ENCODE peak calls at places on chromosomes 12 and 14, in seven cellular contexts. I, A, R, T, K, W and N are unnamed samples.

GRCh38 chr14:50038398-50039119 is 77.8 kb downstream of the VCPKMT start:
- DNase-seq in R (peak; percentile 55), I (no peak), A (no peak), K (peak; percentile 87), T (no peak), W (peak; percentile 73), N (peak; percentile 98)

GRCh38 chr12:58888131-58888783 is 32.0 kb downstream of the LRIG3 start:
- DNase-seq in I (no peak), R (no peak), A (no peak), T (no peak), K (no peak), W (no peak), N (peak; percentile 63)

GRCh38 chr12:124543052-124543590 is 24.3 kb downstream of the NCOR2 start:
- DNase-seq in K (peak; percentile 81), A (no peak), T (no peak), I (no peak), R (peak; percentile 76), W (peak; percentile 42), N (no peak)

GRCh38 chr14:54603362-54603761 is 36.4 kb downstream of the SAMD4A start:
- DNase-seq in K (peak; percentile 91), A (no peak), R (no peak), W (no peak), I (no peak), T (no peak), N (peak; percentile 82)

GRCh38 chr12:121038861-121039654 is at the start of gene OASL:
- DNase-seq in K (no peak), W (peak; percentile 19), R (no peak), I (no peak), T (no peak), A (no peak), N (no peak)

GRCh38 chr12:113862570-113863454 is 103.3 kb downstream of the RBM19 start:
- DNase-seq in T (no peak), W (no peak), A (no peak), K (peak; percentile 96), I (peak; percentile 52), R (peak; percentile 88), N (peak; percentile 94)

GRCh38 chr14:36438883-36439282 is 81.1 kb downstream of the NKX2-1 start:
- DNase-seq in A (no peak), R (no peak), T (no peak), W (no peak), K (no peak), I (no peak), N (no peak)

GRCh38 chr14:99899578-99900178 is 106.5 kb downstream of the EML1 start:
- DNase-seq in A (no peak), R (no peak), T (no peak), I (no peak), W (no peak), K (peak; percentile 45), N (peak; percentile 47)

GRCh38 chr12:95218852-95219171 is 1.2 kb downstream of the VEZT start:
- DNase-seq in I (no peak), W (no peak), A (no peak), T (no peak), K (peak; percentile 48), R (no peak), N (no peak)

GRCh38 chr12:26633591-26634210 is 199.3 kb downstream of the ITPR2 start:
- DNase-seq in A (no peak), I (no peak), K (peak; percentile 60), W (no peak), R (peak; percentile 47), T (no peak), N (peak; percentile 75)

GRCh38 chr12:53739285-53740129 is 12.3 kb upstream of the CALCOCO1 start:
- DNase-seq in R (no peak), K (no peak), T (no peak), W (no peak), I (no peak), A (no peak), N (no peak)

GRCh38 chr12:95548056-95548538 is 3.2 kb downstream of the USP44 start:
- DNase-seq in W (peak; percentile 2), K (peak; percentile 7), R (peak; percentile 74), I (peak; percentile 61), T (no peak), A (peak; percentile 30), N (no peak)

GRCh38 chr14:106841701-106842100 is 1315.3 kb downstream of the TMEM121 start:
- DNase-seq in T (no peak), K (no peak), W (no peak), I (no peak), R (no peak), A (no peak), N (no peak)

GRCh38 chr14:82720931-82721330 is 1187.3 kb upstream of the SEL1L start:
- DNase-seq in W (no peak), I (no peak), K (no peak), R (peak; percentile 2), T (no peak), A (no peak), N (no peak)

GRCh38 chr12:47711448-47711847 is 5.6 kb upstream of the RPAP3 start:
- DNase-seq in R (no peak), K (no peak), I (peak; percentile 17), T (no peak), A (no peak), W (no peak), N (no peak)

GRCh38 chr14:45526715-45527549 is 273.9 kb upstream of the MIS18BP1 start:
- DNase-seq in R (peak; percentile 86), A (peak; percentile 32), W (no peak), K (peak; percentile 52), I (peak; percentile 75), T (peak; percentile 50), N (no peak)

GRCh38 chr12:106247731-106248176 is at the start of gene CKAP4:
- DNase-seq in A (peak; percentile 73), R (peak; percentile 69), W (peak; percentile 60), T (no peak), K (peak; percentile 83), I (peak; percentile 74), N (peak; percentile 82)

GRCh38 chr12:127383281-127383680 is 883.7 kb upstream of the TMEM132C start:
- DNase-seq in K (peak; percentile 37), T (no peak), W (no peak), R (no peak), A (no peak), I (no peak), N (no peak)

GRCh38 chr12:106301241-106301610 is 1.3 kb upstream of the TCP11L2 start:
- DNase-seq in T (no peak), A (no peak), R (no peak), W (no peak), I (no peak), K (peak; percentile 36), N (no peak)

GRCh38 chr14:69105326-69105725 is 47.6 kb downstream of the DCAF5 start:
- DNase-seq in W (peak; percentile 47), T (no peak), A (no peak), R (no peak), I (no peak), K (peak; percentile 37), N (peak; percentile 79)

GRCh38 chr14:94548999-94549985 is 11.9 kb upstream of the SERPINA4 start:
- DNase-seq in T (peak; percentile 80), R (peak; percentile 81), A (peak; percentile 83), I (peak; percentile 87), K (peak; percentile 1), W (peak; percentile 61), N (peak; percentile 36)

GRCh38 chr12:124517260-124518050 is 50.0 kb downstream of the NCOR2 start:
- DNase-seq in W (no peak), I (no peak), A (no peak), T (no peak), K (no peak), R (no peak), N (peak; percentile 38)

DNA sequence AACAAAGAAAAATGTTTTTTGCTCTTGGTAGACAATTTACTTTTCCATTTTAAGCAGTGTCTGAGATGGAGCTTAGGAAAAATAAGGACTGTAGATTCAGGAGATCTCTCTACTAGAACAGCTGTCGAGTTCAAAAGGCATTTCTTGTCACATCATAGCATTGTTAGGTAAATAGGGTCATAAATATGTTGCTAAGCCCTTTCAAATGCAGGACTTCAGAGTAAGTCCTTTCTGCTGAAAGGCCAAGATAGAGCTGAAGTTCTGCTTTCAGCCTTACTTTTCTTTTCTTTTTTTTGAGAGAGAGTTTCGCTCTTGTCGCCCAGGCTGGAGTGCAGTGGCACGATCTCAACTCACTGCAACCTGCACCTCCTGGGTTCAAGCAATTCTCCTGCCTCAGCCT is 98.2 kb downstream of the SYNE2 start:
- DNase-seq in R (no peak), K (no peak), W (no peak), T (no peak), I (no peak), A (no peak), N (no peak)
- H2BK120ac ChIP-seq in R (no peak overlapping the region), K (no peak overlapping the region), W (no peak overlapping the region), T (no peak overlapping the region), I (no peak overlapping the region), A (no peak overlapping the region), N (no peak overlapping the region)

GRCh38 chr12:93592641-93593396 is 20.3 kb downstream of the SOCS2 start:
- DNase-seq in R (no peak), A (no peak), I (no peak), W (no peak), T (no peak), K (no peak), N (no peak)
- H2BK120ac ChIP-seq in R (no peak overlapping the region), A (no peak overlapping the region), I (no peak overlapping the region), W (no peak overlapping the region), T (no peak overlapping the region), K (no peak overlapping the region), N (peak overlapping the region; percentile 43)

GRCh38 chr14:40623641-40624040 is 983.0 kb upstream of the LRFN5 start:
- DNase-seq in K (no peak), R (no peak), W (no peak), A (no peak), T (no peak), I (no peak), N (no peak)
- H2BK120ac ChIP-seq in K (no peak overlapping the region), R (no peak overlapping the region), W (no peak overlapping the region), A (no peak overlapping the region), T (no peak overlapping the region), I (no peak overlapping the region), N (no peak overlapping the region)

GRCh38 chr12:65592416-65592815 is 231.9 kb upstream of the HMGA2 start:
- DNase-seq in W (no peak), I (no peak), T (no peak), R (no peak), A (no peak), K (no peak), N (no peak)

GRCh38 chr12:65586796-65587195 is 237.5 kb upstream of the HMGA2 start:
- DNase-seq in A (no peak), R (no peak), W (no peak), T (no peak), K (no peak), I (no peak), N (no peak)

GRCh38 chr12:65593206-65593833 is 231.0 kb upstream of the HMGA2 start:
- DNase-seq in K (no peak), W (no peak), T (no peak), R (no peak), A (no peak), I (no peak), N (no peak)

GRCh38 chr12:65594373-65594772 is 229.9 kb upstream of the HMGA2 start:
- DNase-seq in A (peak; percentile 11), R (peak; percentile 65), I (no peak), K (no peak), W (no peak), T (no peak), N (no peak)

DNA sequence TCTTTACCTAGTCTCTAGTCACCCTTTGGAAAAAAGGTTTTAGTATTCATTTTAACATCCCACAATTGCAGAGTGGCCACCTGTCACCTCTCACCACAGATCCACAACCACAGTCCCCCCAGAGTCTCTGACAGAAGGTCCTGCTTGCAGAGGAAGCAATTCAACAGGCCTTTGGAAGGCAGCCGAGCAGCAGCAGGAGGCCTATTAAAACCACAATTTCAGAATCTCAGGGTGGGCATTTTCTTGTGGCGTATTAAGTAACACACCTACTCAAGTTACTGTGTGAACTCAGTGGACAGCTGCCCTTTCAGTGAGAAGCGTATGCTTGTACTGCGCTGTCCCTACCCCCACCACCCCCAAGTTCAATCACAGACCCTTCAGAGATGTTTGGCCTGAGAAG is 234.0 kb upstream of the HMGA2 start:
- DNase-seq in K (no peak), T (no peak), R (no peak), W (no peak), A (no peak), I (no peak), N (no peak)
- H2BK120ac ChIP-seq in K (peak overlapping the region; percentile 27), T (no peak overlapping the region), R (no peak overlapping the region), W (no peak overlapping the region), A (no peak overlapping the region), I (no peak overlapping the region), N (no peak overlapping the region)